ENCODE peak calls at places on chromosomes 5 and 9, in six cellular contexts. U is HCT116; Q is stimulated activated CD4-positive, alpha-beta T cell treated with anti-CD3 and anti-CD28 coated beads, Interleukin-1b, Interleukin-23, amount 100 ng/mL, for 1 hour; S is heart right ventricle; P is PC-3; G is ecto neural progenitor cell. B is an unnamed sample.

GRCh38 chr9:113587471-113588031 is 124.0 kb downstream of the RGS3 start:
- DNase-seq in S (peak), Q (no peak), G (peak), U (no peak), P (no peak), B (peak)

GRCh38 chr5:8831854-8832253 is 714.0 kb downstream of the SEMA5A start:
- DNase-seq in P (no peak), S (no peak), Q (no peak), U (no peak), G (no peak), B (no peak)

GRCh38 chr9:73892371-73892770 is 604.8 kb upstream of the RORB start:
- DNase-seq in S (no peak), U (no peak), P (no peak), Q (no peak), G (no peak), B (no peak)

GRCh38 chr9:98654247-98654646 is 54.5 kb downstream of the GABBR2 start:
- DNase-seq in G (no peak), S (no peak), P (peak), U (no peak), Q (no peak), B (no peak)

GRCh38 chr5:45694255-45694834 is 1.8 kb downstream of the HCN1 start:
- DNase-seq in Q (no peak), U (no peak), G (no peak), S (no peak), P (peak), B (no peak)

GRCh38 chr9:114691956-114692295 is 9.9 kb upstream of the TEX48 start:
- DNase-seq in P (no peak), S (no peak), Q (no peak), U (no peak), G (no peak), B (no peak)

GRCh38 chr9:123326662-123327093 is 29.3 kb upstream of the CRB2 start:
- DNase-seq in G (no peak), S (no peak), Q (no peak), U (no peak), P (no peak), B (no peak)

GRCh38 chr5:169307648-169308047 is 6.7 kb upstream of the SLIT3 start:
- DNase-seq in S (no peak), U (no peak), G (no peak), Q (no peak), P (no peak), B (no peak)

GRCh38 chr9:125142560-125143376 is 560 bp downstream of the SCAI start:
- DNase-seq in U (no peak), Q (no peak), S (peak), G (no peak), P (no peak), B (no peak)

GRCh38 chr5:10599828-10600227 is 36.0 kb downstream of the ANKRD33B start:
- DNase-seq in Q (no peak), G (no peak), S (no peak), P (peak), U (no peak), B (peak)

GRCh38 chr5:150263801-150264621 is 25.6 kb downstream of the CAMK2A start:
- DNase-seq in G (no peak), S (no peak), U (peak), P (peak), Q (no peak), B (peak)

GRCh38 chr9:108070861-108071260 is 581.3 kb upstream of the KLF4 start:
- DNase-seq in S (no peak), G (no peak), P (no peak), Q (no peak), U (no peak), B (no peak)

GRCh38 chr5:73625905-73626811 is at the start of gene ARHGEF28:
- DNase-seq in G (peak), U (no peak), P (peak), S (peak), Q (peak), B (peak)

GRCh38 chr5:129046151-129046550 is 48.4 kb upstream of the ISOC1 start:
- DNase-seq in U (no peak), S (no peak), Q (no peak), P (no peak), G (no peak), B (no peak)

GRCh38 chr5:132489051-132489770 is 1.4 kb downstream of the IRF1 start:
- DNase-seq in Q (no peak), S (no peak), G (peak), U (no peak), P (no peak), B (no peak)

B was measured in SW 1271.